ENCODE peak calls at places on chromosomes 16 and 17, in five cellular contexts. One of them, this sample, is unnamed.

GRCh38 chr16:57976331-57976796 is 5.4 kb upstream of the CNGB1 start:
- DNase-seq in SK-N-SH: no peak
- DNase-seq in K562: peak; percentile 93
- DNase-seq in H1: no peak
- DNase-seq in HepG2: no peak
- DNase-seq in this sample: no peak

GRCh38 chr17:83037084-83037950 is 42.1 kb upstream of the METRNL start:
- DNase-seq in HepG2: no peak
- DNase-seq in K562: no peak
- DNase-seq in H1: no peak
- DNase-seq in SK-N-SH: peak; percentile 23
- DNase-seq in this sample: no peak

GRCh38 chr16:46693598-46693997 is 4.1 kb downstream of the ORC6 start:
- DNase-seq in SK-N-SH: no peak
- DNase-seq in HepG2: no peak
- DNase-seq in H1: no peak
- DNase-seq in K562: no peak
- DNase-seq in this sample: no peak

GRCh38 chr17:37761065-37761464 is 16.2 kb upstream of the HNF1B start:
- DNase-seq in HepG2: no peak
- DNase-seq in H1: no peak
- DNase-seq in K562: no peak
- DNase-seq in SK-N-SH: no peak
- DNase-seq in this sample: no peak

GRCh38 chr16:81745704-81746558 is 33.2 kb upstream of the PLCG2 start:
- DNase-seq in SK-N-SH: peak; percentile 87
- DNase-seq in K562: peak; percentile 88
- DNase-seq in H1: peak; percentile 85
- DNase-seq in HepG2: peak; percentile 42
- DNase-seq in this sample: no peak

GRCh38 chr17:76506408-76507328 is 5.4 kb upstream of the RHBDF2 start:
- DNase-seq in SK-N-SH: peak; percentile 95
- DNase-seq in H1: peak; percentile 99
- DNase-seq in HepG2: peak; percentile 69
- DNase-seq in K562: peak; percentile 85
- DNase-seq in this sample: peak; percentile 40

GRCh38 chr16:17258848-17259713 is 211.7 kb downstream of the XYLT1 start:
- DNase-seq in H1: no peak
- DNase-seq in K562: peak; percentile 44
- DNase-seq in SK-N-SH: no peak
- DNase-seq in HepG2: no peak
- DNase-seq in this sample: peak; percentile 79

GRCh38 chr17:39607851-39608130 is at the start of gene NEUROD2:
- DNase-seq in K562: no peak
- DNase-seq in H1: peak; percentile 55
- DNase-seq in HepG2: no peak
- DNase-seq in SK-N-SH: no peak
- DNase-seq in this sample: no peak

GRCh38 chr17:78133971-78134898 is 3.7 kb downstream of the TMC8 start:
- DNase-seq in H1: peak; percentile 87
- DNase-seq in SK-N-SH: peak; percentile 84
- DNase-seq in HepG2: peak; percentile 83
- DNase-seq in K562: peak; percentile 54
- DNase-seq in this sample: no peak

GRCh38 chr17:10197721-10198508 is 491 bp downstream of the GAS7 start:
- DNase-seq in SK-N-SH: peak; percentile 40
- DNase-seq in HepG2: no peak
- DNase-seq in K562: no peak
- DNase-seq in H1: no peak
- DNase-seq in this sample: no peak

GRCh38 chr17:43405861-43406260 is 7.1 kb downstream of the ARL4D start:
- DNase-seq in K562: no peak
- DNase-seq in H1: no peak
- DNase-seq in SK-N-SH: no peak
- DNase-seq in HepG2: no peak
- DNase-seq in this sample: no peak

GRCh38 chr17:2982854-2983636 is 80.4 kb downstream of the OR1D5 start:
- DNase-seq in SK-N-SH: no peak
- DNase-seq in HepG2: no peak
- DNase-seq in K562: no peak
- DNase-seq in H1: no peak
- DNase-seq in this sample: no peak

GRCh38 chr17:32266389-32267269 is 997 bp downstream of the RHBDL3 start:
- DNase-seq in H1: peak; percentile 85
- DNase-seq in HepG2: no peak
- DNase-seq in SK-N-SH: peak; percentile 79
- DNase-seq in K562: peak; percentile 57
- DNase-seq in this sample: no peak

GRCh38 chr17:1870592-1870991 is 40.8 kb downstream of the RPA1 start:
- DNase-seq in HepG2: no peak
- DNase-seq in K562: no peak
- DNase-seq in SK-N-SH: no peak
- DNase-seq in H1: no peak
- DNase-seq in this sample: no peak

GRCh38 chr17:1872254-1872653 is 42.4 kb downstream of the RPA1 start:
- DNase-seq in K562: no peak
- DNase-seq in H1: no peak
- DNase-seq in SK-N-SH: no peak
- DNase-seq in HepG2: no peak
- DNase-seq in this sample: no peak

GRCh38 chr17:1873418-1873817 is 43.6 kb downstream of the RPA1 start:
- DNase-seq in HepG2: no peak
- DNase-seq in H1: no peak
- DNase-seq in K562: no peak
- DNase-seq in SK-N-SH: no peak
- DNase-seq in this sample: no peak

GRCh38 chr17:1872976-1873375 is 43.2 kb downstream of the RPA1 start:
- DNase-seq in H1: no peak
- DNase-seq in HepG2: no peak
- DNase-seq in SK-N-SH: no peak
- DNase-seq in K562: no peak
- DNase-seq in this sample: no peak

GRCh38 chr17:1871743-1872142 is 41.9 kb downstream of the RPA1 start:
- DNase-seq in K562: no peak
- DNase-seq in SK-N-SH: no peak
- DNase-seq in H1: no peak
- DNase-seq in HepG2: no peak
- DNase-seq in this sample: no peak
- H3K36me3 ChIP-seq in K562: peaks cover 65% of the 10 kb centered on the region
- H3K36me3 ChIP-seq in SK-N-SH: peaks cover 39% of the 10 kb centered on the region
- H3K36me3 ChIP-seq in H1: peaks cover 41% of the 10 kb centered on the region
- H3K36me3 ChIP-seq in HepG2: peaks cover 5% of the 10 kb centered on the region
- H3K36me3 ChIP-seq in this sample: peaks cover 21% of the 10 kb centered on the region

DNA sequence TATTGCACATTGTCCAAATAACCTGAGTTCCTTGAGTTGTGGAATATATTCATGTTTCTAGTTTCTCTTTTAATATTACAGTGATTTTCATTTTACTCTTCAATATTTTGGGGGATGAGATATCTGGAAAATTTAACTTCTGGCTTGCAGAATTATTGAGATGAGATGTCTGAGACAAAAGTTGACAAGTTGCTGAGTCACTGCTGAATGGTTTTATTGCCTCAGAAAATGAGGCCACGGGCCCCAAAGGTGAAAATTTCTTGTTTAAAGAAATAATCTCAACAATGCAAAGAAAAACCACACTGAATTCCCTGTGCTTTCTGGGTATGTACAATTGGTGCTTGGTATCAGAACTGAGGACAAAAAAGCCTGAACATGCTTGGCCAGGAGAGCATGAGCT is 129.2 kb upstream of the TOM1L1 start:
- DNase-seq in H1: no peak
- DNase-seq in SK-N-SH: no peak
- DNase-seq in HepG2: no peak
- DNase-seq in K562: no peak
- DNase-seq in this sample: no peak
- TF ChIP-seq GABPA in H1: no peak
- TF ChIP-seq GABPA in SK-N-SH: no peak
- TF ChIP-seq GABPA in HepG2: no peak
- TF ChIP-seq GABPA in K562: no peak
- TF ChIP-seq GABPA in this sample: no peak

GRCh38 chr17:41870097-41870496 is 4.9 kb upstream of the KLHL11 start:
- DNase-seq in SK-N-SH: no peak
- DNase-seq in HepG2: no peak
- DNase-seq in K562: no peak
- DNase-seq in H1: no peak
- DNase-seq in this sample: no peak
- H3K36me3 ChIP-seq in SK-N-SH: peaks cover 58% of the 10 kb centered on the region
- H3K36me3 ChIP-seq in HepG2: peaks cover 27% of the 10 kb centered on the region
- H3K36me3 ChIP-seq in K562: peaks cover 77% of the 10 kb centered on the region
- H3K36me3 ChIP-seq in H1: peaks cover 75% of the 10 kb centered on the region
- H3K36me3 ChIP-seq in this sample: peaks cover 24% of the 10 kb centered on the region

GRCh38 chr16:11089504-11090124 is 145.2 kb downstream of the CLEC16A start:
- DNase-seq in HepG2: no peak
- DNase-seq in H1: no peak
- DNase-seq in SK-N-SH: no peak
- DNase-seq in K562: no peak
- DNase-seq in this sample: no peak
- TF ChIP-seq GABPA in HepG2: no peak
- TF ChIP-seq GABPA in H1: no peak
- TF ChIP-seq GABPA in SK-N-SH: no peak
- TF ChIP-seq GABPA in K562: no peak
- TF ChIP-seq GABPA in this sample: no peak

DNA sequence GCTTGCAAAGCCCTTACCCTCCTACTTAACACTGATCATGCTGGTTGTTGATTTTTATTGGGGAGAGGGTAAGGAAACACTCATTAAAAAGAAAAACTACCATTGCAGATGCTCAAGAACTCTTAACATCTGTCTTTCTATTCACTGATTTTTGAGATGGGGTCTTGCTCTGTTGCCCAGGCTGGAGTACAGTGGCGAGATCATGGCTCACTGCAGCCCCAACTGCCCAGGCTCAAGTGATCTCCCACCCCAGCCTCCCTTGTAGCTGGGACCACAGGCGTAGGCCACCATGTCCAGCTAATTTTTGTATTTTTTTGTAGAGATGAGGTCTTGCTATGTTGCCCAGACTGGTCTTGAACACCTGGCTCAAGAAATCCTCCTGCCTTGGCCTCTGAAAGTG is 14.5 kb downstream of the EMC8 start:
- DNase-seq in HepG2: no peak
- DNase-seq in K562: no peak
- DNase-seq in H1: no peak
- DNase-seq in SK-N-SH: no peak
- DNase-seq in this sample: no peak
- H3K36me3 ChIP-seq in HepG2: peaks cover 44% of the 10 kb centered on the region
- H3K36me3 ChIP-seq in K562: peaks cover 86% of the 10 kb centered on the region
- H3K36me3 ChIP-seq in H1: peaks cover 42% of the 10 kb centered on the region
- H3K36me3 ChIP-seq in SK-N-SH: peaks cover 50% of the 10 kb centered on the region
- H3K36me3 ChIP-seq in this sample: peaks cover 25% of the 10 kb centered on the region

DNA sequence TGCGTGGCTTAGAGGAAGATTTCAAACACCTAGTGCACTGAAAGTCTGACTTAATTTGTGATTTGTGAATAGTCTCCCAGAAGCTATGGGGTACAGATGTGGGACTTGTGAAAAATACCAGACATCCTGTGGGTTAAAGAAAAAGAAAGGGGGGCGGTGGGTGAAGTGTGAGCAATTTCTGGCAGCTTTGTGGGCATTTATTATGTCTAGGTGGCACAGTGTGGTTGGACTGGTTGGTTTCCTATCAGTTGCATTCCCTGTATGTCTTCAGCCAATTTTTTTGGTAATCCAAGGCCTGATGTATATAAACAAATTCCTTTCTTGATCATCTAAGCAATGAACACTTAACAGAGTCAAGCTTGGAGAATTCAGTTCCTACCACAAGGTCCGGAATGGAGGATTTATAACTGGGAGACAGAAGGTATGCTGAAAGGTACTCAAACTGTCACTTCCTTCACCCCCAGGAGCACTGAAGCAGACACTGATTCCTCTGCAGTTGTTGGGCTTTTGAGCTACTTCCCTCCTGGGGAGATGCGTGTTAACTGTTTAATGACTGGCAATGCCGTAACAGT is 211.6 kb downstream of the WWOX start:
- DNase-seq in K562: no peak
- DNase-seq in HepG2: no peak
- DNase-seq in H1: no peak
- DNase-seq in SK-N-SH: peak; percentile 14
- DNase-seq in this sample: no peak
- TF ChIP-seq GABPA in K562: no peak
- TF ChIP-seq GABPA in HepG2: no peak
- TF ChIP-seq GABPA in H1: no peak
- TF ChIP-seq GABPA in SK-N-SH: no peak
- TF ChIP-seq GABPA in this sample: no peak